ENCODE peak calls at places on chromosomes 16 and 17, in seven cellular contexts. One of them, this sample, is unnamed.

GRCh38 chr16:88653101-88653500 is 2.2 kb upstream of the CYBA start:
- DNase-seq in PC-3: no peak
- DNase-seq in cardiac fibroblast: no peak
- DNase-seq in fibroblast of pulmonary artery: no peak
- DNase-seq in right atrium auricular region: no peak
- DNase-seq in left ventricle myocardium inferior: no peak
- DNase-seq in esophagus squamous epithelium: no peak
- DNase-seq in this sample: no peak

GRCh38 chr17:3531266-3532101 is 26.1 kb downstream of the TRPV3 start:
- DNase-seq in fibroblast of pulmonary artery: no peak
- DNase-seq in left ventricle myocardium inferior: peak
- DNase-seq in PC-3: no peak
- DNase-seq in cardiac fibroblast: no peak
- DNase-seq in esophagus squamous epithelium: no peak
- DNase-seq in right atrium auricular region: no peak
- DNase-seq in this sample: no peak

GRCh38 chr16:23124315-23124714 is 24.9 kb downstream of the USP31 start:
- DNase-seq in PC-3: peak
- DNase-seq in fibroblast of pulmonary artery: peak
- DNase-seq in esophagus squamous epithelium: no peak
- DNase-seq in right atrium auricular region: no peak
- DNase-seq in left ventricle myocardium inferior: no peak
- DNase-seq in cardiac fibroblast: peak
- DNase-seq in this sample: peak

GRCh38 chr16:68605746-68606145 is 39.4 kb upstream of the CDH3 start:
- DNase-seq in PC-3: peak
- DNase-seq in fibroblast of pulmonary artery: no peak
- DNase-seq in left ventricle myocardium inferior: no peak
- DNase-seq in right atrium auricular region: no peak
- DNase-seq in cardiac fibroblast: no peak
- DNase-seq in esophagus squamous epithelium: no peak
- DNase-seq in this sample: peak

GRCh38 chr16:24075929-24076716 is 180.0 kb upstream of the CACNG3 start:
- DNase-seq in right atrium auricular region: peak
- DNase-seq in cardiac fibroblast: no peak
- DNase-seq in left ventricle myocardium inferior: no peak
- DNase-seq in fibroblast of pulmonary artery: no peak
- DNase-seq in esophagus squamous epithelium: no peak
- DNase-seq in PC-3: peak
- DNase-seq in this sample: no peak

GRCh38 chr17:60248618-60249516 is 99.1 kb downstream of the CA4 start:
- DNase-seq in right atrium auricular region: no peak
- DNase-seq in fibroblast of pulmonary artery: no peak
- DNase-seq in cardiac fibroblast: peak
- DNase-seq in left ventricle myocardium inferior: no peak
- DNase-seq in esophagus squamous epithelium: no peak
- DNase-seq in PC-3: no peak
- DNase-seq in this sample: no peak

GRCh38 chr16:84357191-84357651 is 11.1 kb upstream of the ATP2C2 start:
- DNase-seq in PC-3: peak
- DNase-seq in right atrium auricular region: no peak
- DNase-seq in fibroblast of pulmonary artery: no peak
- DNase-seq in esophagus squamous epithelium: no peak
- DNase-seq in cardiac fibroblast: peak
- DNase-seq in left ventricle myocardium inferior: no peak
- DNase-seq in this sample: peak

GRCh38 chr16:89873109-89873821 is at the start of gene TCF25:
- DNase-seq in fibroblast of pulmonary artery: peak
- DNase-seq in left ventricle myocardium inferior: peak
- DNase-seq in right atrium auricular region: peak
- DNase-seq in cardiac fibroblast: peak
- DNase-seq in esophagus squamous epithelium: no peak
- DNase-seq in PC-3: peak
- DNase-seq in this sample: peak

GRCh38 chr16:50293041-50293783 is 26.9 kb downstream of the ADCY7 start:
- DNase-seq in PC-3: no peak
- DNase-seq in left ventricle myocardium inferior: no peak
- DNase-seq in esophagus squamous epithelium: no peak
- DNase-seq in right atrium auricular region: no peak
- DNase-seq in fibroblast of pulmonary artery: no peak
- DNase-seq in cardiac fibroblast: no peak
- DNase-seq in this sample: no peak

GRCh38 chr16:80900593-80900954 is 96.2 kb upstream of the CDYL2 start:
- DNase-seq in PC-3: no peak
- DNase-seq in left ventricle myocardium inferior: no peak
- DNase-seq in right atrium auricular region: no peak
- DNase-seq in esophagus squamous epithelium: no peak
- DNase-seq in fibroblast of pulmonary artery: no peak
- DNase-seq in cardiac fibroblast: no peak
- DNase-seq in this sample: no peak

GRCh38 chr17:44122825-44123355 is 551 bp downstream of the HDAC5 start:
- DNase-seq in left ventricle myocardium inferior: no peak
- DNase-seq in cardiac fibroblast: no peak
- DNase-seq in PC-3: no peak
- DNase-seq in fibroblast of pulmonary artery: no peak
- DNase-seq in right atrium auricular region: no peak
- DNase-seq in esophagus squamous epithelium: no peak
- DNase-seq in this sample: no peak

GRCh38 chr17:66283296-66283934 is 19.0 kb upstream of the PRKCA start:
- DNase-seq in esophagus squamous epithelium: no peak
- DNase-seq in left ventricle myocardium inferior: no peak
- DNase-seq in PC-3: no peak
- DNase-seq in right atrium auricular region: peak
- DNase-seq in fibroblast of pulmonary artery: no peak
- DNase-seq in cardiac fibroblast: no peak
- DNase-seq in this sample: no peak

GRCh38 chr16:70320121-70320520 is 21.1 kb downstream of the DDX19B start:
- DNase-seq in left ventricle myocardium inferior: no peak
- DNase-seq in fibroblast of pulmonary artery: no peak
- DNase-seq in right atrium auricular region: no peak
- DNase-seq in esophagus squamous epithelium: no peak
- DNase-seq in cardiac fibroblast: no peak
- DNase-seq in PC-3: no peak
- DNase-seq in this sample: no peak

GRCh38 chr17:65723356-65723928 is 162.0 kb upstream of the AXIN2 start:
- DNase-seq in fibroblast of pulmonary artery: peak
- DNase-seq in esophagus squamous epithelium: no peak
- DNase-seq in left ventricle myocardium inferior: no peak
- DNase-seq in PC-3: peak
- DNase-seq in cardiac fibroblast: peak
- DNase-seq in right atrium auricular region: no peak
- DNase-seq in this sample: no peak

GRCh38 chr17:61478790-61479492 is 26.7 kb downstream of the TBX4 start:
- DNase-seq in right atrium auricular region: no peak
- DNase-seq in left ventricle myocardium inferior: no peak
- DNase-seq in fibroblast of pulmonary artery: no peak
- DNase-seq in esophagus squamous epithelium: no peak
- DNase-seq in PC-3: no peak
- DNase-seq in cardiac fibroblast: no peak
- DNase-seq in this sample: no peak

GRCh38 chr16:84952335-84953050 is 58.8 kb downstream of the ZDHHC7 start:
- DNase-seq in left ventricle myocardium inferior: peak
- DNase-seq in esophagus squamous epithelium: no peak
- DNase-seq in PC-3: peak
- DNase-seq in cardiac fibroblast: peak
- DNase-seq in right atrium auricular region: peak
- DNase-seq in fibroblast of pulmonary artery: peak
- DNase-seq in this sample: peak

GRCh38 chr16:51155901-51156810 is 5.1 kb upstream of the SALL1 start:
- DNase-seq in PC-3: no peak
- DNase-seq in cardiac fibroblast: peak
- DNase-seq in fibroblast of pulmonary artery: peak
- DNase-seq in right atrium auricular region: no peak
- DNase-seq in esophagus squamous epithelium: no peak
- DNase-seq in left ventricle myocardium inferior: no peak
- DNase-seq in this sample: no peak

GRCh38 chr16:87297918-87298631 is 19.1 kb downstream of the C16orf95 start:
- DNase-seq in esophagus squamous epithelium: no peak
- DNase-seq in left ventricle myocardium inferior: no peak
- DNase-seq in cardiac fibroblast: peak
- DNase-seq in fibroblast of pulmonary artery: peak
- DNase-seq in right atrium auricular region: no peak
- DNase-seq in PC-3: peak
- DNase-seq in this sample: no peak

GRCh38 chr17:71828182-71828596 is 292.6 kb upstream of the SOX9 start:
- DNase-seq in PC-3: no peak
- DNase-seq in esophagus squamous epithelium: no peak
- DNase-seq in cardiac fibroblast: no peak
- DNase-seq in left ventricle myocardium inferior: no peak
- DNase-seq in right atrium auricular region: no peak
- DNase-seq in fibroblast of pulmonary artery: no peak
- DNase-seq in this sample: no peak

GRCh38 chr16:4006441-4006989 is 109.7 kb downstream of the ADCY9 start:
- DNase-seq in left ventricle myocardium inferior: no peak
- DNase-seq in right atrium auricular region: no peak
- DNase-seq in cardiac fibroblast: no peak
- DNase-seq in fibroblast of pulmonary artery: no peak
- DNase-seq in esophagus squamous epithelium: no peak
- DNase-seq in PC-3: no peak
- DNase-seq in this sample: no peak

DNA sequence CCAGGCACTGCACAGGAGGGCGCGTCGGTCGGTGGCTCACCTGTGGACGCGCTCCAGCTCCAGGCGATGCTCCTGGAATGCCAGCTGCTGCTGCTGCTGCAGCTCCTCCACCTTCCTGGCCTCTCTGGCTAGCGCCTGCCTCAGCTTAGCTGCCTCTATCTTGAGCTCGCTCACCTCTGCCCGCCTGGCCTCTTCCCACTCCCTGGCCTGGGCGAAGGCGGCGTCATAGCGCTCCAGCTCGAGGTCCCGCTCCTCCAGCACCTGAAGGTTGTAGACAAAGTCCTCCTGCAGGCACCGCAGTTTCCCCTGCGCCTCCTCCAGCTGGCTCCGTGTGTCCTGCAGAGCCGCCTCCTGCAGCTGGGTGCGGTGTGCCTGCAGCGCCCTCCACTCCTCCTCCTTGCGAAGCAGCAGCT is 11.1 kb downstream of the CCDC57 start:
- DNase-seq in PC-3: no peak
- DNase-seq in right atrium auricular region: no peak
- DNase-seq in esophagus squamous epithelium: no peak
- DNase-seq in left ventricle myocardium inferior: no peak
- DNase-seq in cardiac fibroblast: no peak
- DNase-seq in fibroblast of pulmonary artery: no peak
- DNase-seq in this sample: no peak
- TF ChIP-seq CTCF in PC-3: no peak
- TF ChIP-seq CTCF in right atrium auricular region: no peak
- TF ChIP-seq CTCF in esophagus squamous epithelium: no peak
- TF ChIP-seq CTCF in left ventricle myocardium inferior: no peak
- TF ChIP-seq CTCF in cardiac fibroblast: no peak
- TF ChIP-seq CTCF in fibroblast of pulmonary artery: no peak
- TF ChIP-seq CTCF in this sample: no peak

DNA sequence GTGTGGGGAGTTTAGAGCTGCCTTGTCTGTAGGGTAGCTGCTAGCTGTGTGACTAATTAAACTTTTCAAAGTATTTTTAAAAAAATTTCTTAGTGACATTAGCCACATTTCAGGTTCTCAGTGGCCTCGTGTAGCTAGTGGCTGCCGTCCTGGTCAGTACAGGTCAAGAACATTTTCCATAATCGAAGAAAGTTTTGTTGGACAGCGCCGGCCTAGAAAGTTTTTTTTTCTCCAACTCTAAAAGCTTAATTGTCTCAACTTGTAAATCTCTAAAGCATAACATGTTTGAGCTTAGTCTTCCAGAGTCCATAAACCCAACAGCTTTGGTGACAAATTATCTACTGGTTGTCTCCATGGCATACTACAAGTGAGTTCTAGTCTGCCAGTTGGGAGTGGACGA is 4.3 kb downstream of the AKAP1 start:
- DNase-seq in left ventricle myocardium inferior: no peak
- DNase-seq in PC-3: no peak
- DNase-seq in esophagus squamous epithelium: no peak
- DNase-seq in fibroblast of pulmonary artery: no peak
- DNase-seq in cardiac fibroblast: no peak
- DNase-seq in right atrium auricular region: no peak
- DNase-seq in this sample: no peak
- H3K4me3 ChIP-seq in left ventricle myocardium inferior: peak
- H3K4me3 ChIP-seq in PC-3: no peak
- H3K4me3 ChIP-seq in esophagus squamous epithelium: no peak
- H3K4me3 ChIP-seq in fibroblast of pulmonary artery: no peak
- H3K4me3 ChIP-seq in cardiac fibroblast: no peak
- H3K4me3 ChIP-seq in right atrium auricular region: no peak
- H3K4me3 ChIP-seq in this sample: no peak

DNA sequence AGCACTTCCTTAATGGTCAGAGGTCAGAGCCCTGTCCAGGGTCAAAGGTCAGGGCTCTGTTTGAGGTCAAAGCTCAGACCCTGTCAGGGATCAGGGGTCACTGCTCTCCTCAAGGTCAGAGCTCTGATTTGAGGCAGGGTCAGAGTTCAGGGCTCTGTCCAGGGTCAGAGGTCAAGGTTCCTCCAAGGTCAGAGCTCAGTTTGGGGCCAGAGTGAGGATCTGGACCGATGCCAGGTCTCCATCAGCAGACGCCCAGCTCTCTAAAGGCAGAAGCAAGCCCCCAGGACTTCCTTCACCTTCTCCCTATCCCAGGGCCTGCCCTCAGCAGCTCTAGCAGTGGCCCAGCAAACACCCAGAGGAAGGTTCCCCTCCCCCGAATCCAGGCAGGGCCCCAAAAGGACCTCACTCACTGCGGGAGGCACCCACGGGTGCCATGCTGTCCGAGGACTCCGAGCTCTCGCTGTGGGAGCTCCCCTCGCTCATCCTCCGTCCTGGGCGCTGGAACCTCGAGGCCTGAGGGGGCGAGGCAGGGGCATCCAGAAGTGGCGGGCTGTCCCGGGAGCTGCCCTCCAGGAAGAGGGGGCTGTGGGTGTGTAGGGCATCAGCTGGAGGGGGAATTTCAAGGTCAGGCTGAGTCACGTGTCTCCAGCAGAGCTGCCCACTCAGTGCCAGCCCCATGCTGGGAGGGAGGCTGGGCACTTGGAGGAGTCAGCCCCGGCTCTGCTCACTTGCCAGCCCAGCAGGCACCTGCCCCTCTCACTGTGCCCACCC is 26.7 kb downstream of the PIMREG start:
- DNase-seq in esophagus squamous epithelium: no peak
- DNase-seq in PC-3: no peak
- DNase-seq in right atrium auricular region: no peak
- DNase-seq in fibroblast of pulmonary artery: no peak
- DNase-seq in cardiac fibroblast: no peak
- DNase-seq in left ventricle myocardium inferior: no peak
- DNase-seq in this sample: no peak
- TF ChIP-seq CTCF in esophagus squamous epithelium: no peak
- TF ChIP-seq CTCF in PC-3: no peak
- TF ChIP-seq CTCF in right atrium auricular region: no peak
- TF ChIP-seq CTCF in fibroblast of pulmonary artery: no peak
- TF ChIP-seq CTCF in cardiac fibroblast: no peak
- TF ChIP-seq CTCF in left ventricle myocardium inferior: no peak
- TF ChIP-seq CTCF in this sample: no peak

DNA sequence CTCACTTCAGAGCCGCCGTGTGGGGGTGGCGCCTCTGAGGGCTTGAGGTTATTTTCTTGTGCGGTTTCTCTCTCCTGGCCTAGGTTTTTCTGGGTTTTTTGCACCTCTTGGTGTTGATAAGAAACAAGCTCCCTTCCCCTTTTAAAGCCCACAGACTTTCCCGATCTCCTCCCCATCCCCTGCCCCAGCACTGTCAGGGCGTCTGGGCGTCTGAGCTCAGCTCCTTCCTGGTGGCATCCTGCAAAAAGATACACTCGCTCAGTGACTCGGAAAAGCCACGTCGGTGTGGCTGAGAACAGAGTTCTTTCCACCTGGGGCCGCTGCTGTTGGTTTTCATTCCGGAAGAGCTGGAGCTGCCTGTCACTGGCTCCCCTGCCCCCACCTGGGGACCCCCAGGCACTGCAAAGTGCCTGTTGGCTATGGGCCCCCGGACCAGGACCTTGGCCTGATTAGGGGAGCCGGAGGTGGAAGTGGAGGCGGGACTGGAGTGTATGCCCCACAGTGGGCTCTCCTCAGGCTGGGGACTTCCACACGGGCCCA is 14.5 kb downstream of the BAIAP2 start:
- DNase-seq in esophagus squamous epithelium: no peak
- DNase-seq in fibroblast of pulmonary artery: no peak
- DNase-seq in cardiac fibroblast: no peak
- DNase-seq in PC-3: no peak
- DNase-seq in left ventricle myocardium inferior: no peak
- DNase-seq in right atrium auricular region: no peak
- DNase-seq in this sample: no peak
- H3K4me3 ChIP-seq in esophagus squamous epithelium: peak
- H3K4me3 ChIP-seq in fibroblast of pulmonary artery: no peak
- H3K4me3 ChIP-seq in cardiac fibroblast: no peak
- H3K4me3 ChIP-seq in PC-3: peak
- H3K4me3 ChIP-seq in left ventricle myocardium inferior: peak
- H3K4me3 ChIP-seq in right atrium auricular region: peak
- H3K4me3 ChIP-seq in this sample: no peak